ENCODE peak calls at places on chromosomes 13 and 19, in eight cellular contexts. One of them, this sample, is unnamed.

GRCh38 chr19:52993342-52994178 is 20.2 kb upstream of the ERVV-1 start:
- DNase-seq in activated T-cell treated with anti-CD3 and anti-CD28 coated beads, Interleukin-2, amount 50 U/mL, for 4 hours: peak; percentile 76
- DNase-seq in NCI-H187: no peak
- DNase-seq in spleen: peak; percentile 88
- DNase-seq in HFFc6: peak; percentile 55
- DNase-seq in IMR-90: peak; percentile 66
- DNase-seq in retinal pigment epithelial cell: no peak
- DNase-seq in heart right ventricle: peak; percentile 76
- DNase-seq in this sample: peak; percentile 75

GRCh38 chr19:55495646-55496349 is 7.6 kb downstream of the SSC5D start:
- DNase-seq in activated T-cell treated with anti-CD3 and anti-CD28 coated beads, Interleukin-2, amount 50 U/mL, for 4 hours: no peak
- DNase-seq in NCI-H187: no peak
- DNase-seq in spleen: no peak
- DNase-seq in HFFc6: no peak
- DNase-seq in IMR-90: no peak
- DNase-seq in retinal pigment epithelial cell: no peak
- DNase-seq in heart right ventricle: no peak
- DNase-seq in this sample: no peak

GRCh38 chr13:101149735-101150380 is 266.4 kb downstream of the NALCN start:
- DNase-seq in activated T-cell treated with anti-CD3 and anti-CD28 coated beads, Interleukin-2, amount 50 U/mL, for 4 hours: no peak
- DNase-seq in NCI-H187: peak; percentile 29
- DNase-seq in spleen: no peak
- DNase-seq in HFFc6: peak; percentile 4
- DNase-seq in IMR-90: peak; percentile 66
- DNase-seq in retinal pigment epithelial cell: no peak
- DNase-seq in heart right ventricle: no peak
- DNase-seq in this sample: no peak

GRCh38 chr13:33366469-33367062 is 81.0 kb upstream of the STARD13 start:
- DNase-seq in activated T-cell treated with anti-CD3 and anti-CD28 coated beads, Interleukin-2, amount 50 U/mL, for 4 hours: no peak
- DNase-seq in NCI-H187: no peak
- DNase-seq in spleen: no peak
- DNase-seq in HFFc6: no peak
- DNase-seq in IMR-90: no peak
- DNase-seq in retinal pigment epithelial cell: no peak
- DNase-seq in heart right ventricle: no peak
- DNase-seq in this sample: no peak

GRCh38 chr13:31045621-31046081 is 113.2 kb downstream of the TEX26 start:
- DNase-seq in activated T-cell treated with anti-CD3 and anti-CD28 coated beads, Interleukin-2, amount 50 U/mL, for 4 hours: peak; percentile 80
- DNase-seq in NCI-H187: no peak
- DNase-seq in spleen: no peak
- DNase-seq in HFFc6: peak; percentile 95
- DNase-seq in IMR-90: peak; percentile 97
- DNase-seq in retinal pigment epithelial cell: peak; percentile 88
- DNase-seq in heart right ventricle: peak; percentile 18
- DNase-seq in this sample: peak; percentile 88

GRCh38 chr19:55546822-55547614 is 1.7 kb upstream of the SBK3 start:
- DNase-seq in activated T-cell treated with anti-CD3 and anti-CD28 coated beads, Interleukin-2, amount 50 U/mL, for 4 hours: no peak
- DNase-seq in NCI-H187: no peak
- DNase-seq in spleen: no peak
- DNase-seq in HFFc6: peak; percentile 47
- DNase-seq in IMR-90: peak; percentile 84
- DNase-seq in retinal pigment epithelial cell: no peak
- DNase-seq in heart right ventricle: peak; percentile 91
- DNase-seq in this sample: peak; percentile 25

GRCh38 chr13:33787051-33787591 is 30.8 kb upstream of the RFC3 start:
- DNase-seq in activated T-cell treated with anti-CD3 and anti-CD28 coated beads, Interleukin-2, amount 50 U/mL, for 4 hours: no peak
- DNase-seq in NCI-H187: no peak
- DNase-seq in spleen: no peak
- DNase-seq in HFFc6: peak; percentile 13
- DNase-seq in IMR-90: no peak
- DNase-seq in retinal pigment epithelial cell: no peak
- DNase-seq in heart right ventricle: no peak
- DNase-seq in this sample: no peak

GRCh38 chr19:3700242-3701032 is at the start of gene PIP5K1C:
- DNase-seq in activated T-cell treated with anti-CD3 and anti-CD28 coated beads, Interleukin-2, amount 50 U/mL, for 4 hours: peak; percentile 94
- DNase-seq in NCI-H187: peak; percentile 89
- DNase-seq in spleen: peak; percentile 97
- DNase-seq in HFFc6: peak; percentile 70
- DNase-seq in IMR-90: peak; percentile 78
- DNase-seq in retinal pigment epithelial cell: no peak
- DNase-seq in heart right ventricle: peak; percentile 89
- DNase-seq in this sample: peak; percentile 95

GRCh38 chr19:31905980-31906948 is 439.1 kb upstream of the ZNF507 start:
- DNase-seq in activated T-cell treated with anti-CD3 and anti-CD28 coated beads, Interleukin-2, amount 50 U/mL, for 4 hours: no peak
- DNase-seq in NCI-H187: no peak
- DNase-seq in spleen: no peak
- DNase-seq in HFFc6: no peak
- DNase-seq in IMR-90: no peak
- DNase-seq in retinal pigment epithelial cell: no peak
- DNase-seq in heart right ventricle: peak; percentile 29
- DNase-seq in this sample: no peak